ENCODE peak calls at places on chromosomes 5 and 9, in four cellular contexts. One of them, this sample, is unnamed.

GRCh38 chr5:150489358-150490295 is 18.3 kb upstream of the NDST1 start:
- DNase-seq in mucosa of descending colon: no peak
- DNase-seq in HCT116: no peak
- DNase-seq in stimulated activated CD8-positive, alpha-beta memory T cell treated with anti-CD3 and anti-CD28 coated beads, Interleukin-7, amount 100 ng/mL, for 1 hour: no peak
- DNase-seq in this sample: no peak

GRCh38 chr9:96883922-96884321 is 29.6 kb upstream of the ZNF782 start:
- DNase-seq in mucosa of descending colon: no peak
- DNase-seq in HCT116: no peak
- DNase-seq in stimulated activated CD8-positive, alpha-beta memory T cell treated with anti-CD3 and anti-CD28 coated beads, Interleukin-7, amount 100 ng/mL, for 1 hour: no peak
- DNase-seq in this sample: no peak

GRCh38 chr9:34651876-34652602 is at the start of gene IL11RA:
- DNase-seq in mucosa of descending colon: peak
- DNase-seq in HCT116: peak
- DNase-seq in stimulated activated CD8-positive, alpha-beta memory T cell treated with anti-CD3 and anti-CD28 coated beads, Interleukin-7, amount 100 ng/mL, for 1 hour: no peak
- DNase-seq in this sample: peak

GRCh38 chr5:124289122-124289521 is 457.3 kb downstream of the ZNF608 start:
- DNase-seq in mucosa of descending colon: no peak
- DNase-seq in HCT116: no peak
- DNase-seq in stimulated activated CD8-positive, alpha-beta memory T cell treated with anti-CD3 and anti-CD28 coated beads, Interleukin-7, amount 100 ng/mL, for 1 hour: no peak
- DNase-seq in this sample: peak

GRCh38 chr9:110327735-110328134 is 9.9 kb downstream of the TXNDC8 start:
- DNase-seq in mucosa of descending colon: no peak
- DNase-seq in HCT116: no peak
- DNase-seq in stimulated activated CD8-positive, alpha-beta memory T cell treated with anti-CD3 and anti-CD28 coated beads, Interleukin-7, amount 100 ng/mL, for 1 hour: no peak
- DNase-seq in this sample: no peak

GRCh38 chr5:88829053-88829452 is 53.9 kb downstream of the MEF2C start:
- DNase-seq in mucosa of descending colon: no peak
- DNase-seq in HCT116: no peak
- DNase-seq in stimulated activated CD8-positive, alpha-beta memory T cell treated with anti-CD3 and anti-CD28 coated beads, Interleukin-7, amount 100 ng/mL, for 1 hour: no peak
- DNase-seq in this sample: no peak

GRCh38 chr5:10876345-10876744 is 115.3 kb upstream of the DAP start:
- DNase-seq in mucosa of descending colon: no peak
- DNase-seq in HCT116: no peak
- DNase-seq in stimulated activated CD8-positive, alpha-beta memory T cell treated with anti-CD3 and anti-CD28 coated beads, Interleukin-7, amount 100 ng/mL, for 1 hour: no peak
- DNase-seq in this sample: no peak

GRCh38 chr5:5288236-5288635 is 134.2 kb upstream of the ICE1 start:
- DNase-seq in mucosa of descending colon: no peak
- DNase-seq in HCT116: no peak
- DNase-seq in stimulated activated CD8-positive, alpha-beta memory T cell treated with anti-CD3 and anti-CD28 coated beads, Interleukin-7, amount 100 ng/mL, for 1 hour: no peak
- DNase-seq in this sample: no peak

GRCh38 chr5:126984632-126985031 is 45.7 kb downstream of the MARCHF3 start:
- DNase-seq in mucosa of descending colon: no peak
- DNase-seq in HCT116: no peak
- DNase-seq in stimulated activated CD8-positive, alpha-beta memory T cell treated with anti-CD3 and anti-CD28 coated beads, Interleukin-7, amount 100 ng/mL, for 1 hour: no peak
- DNase-seq in this sample: no peak

GRCh38 chr5:56693220-56693579 is 122.1 kb upstream of the MAP3K1 start:
- DNase-seq in mucosa of descending colon: no peak
- DNase-seq in HCT116: no peak
- DNase-seq in stimulated activated CD8-positive, alpha-beta memory T cell treated with anti-CD3 and anti-CD28 coated beads, Interleukin-7, amount 100 ng/mL, for 1 hour: no peak
- DNase-seq in this sample: no peak

GRCh38 chr5:109141499-109142200 is 268.1 kb downstream of the PJA2 start:
- DNase-seq in mucosa of descending colon: no peak
- DNase-seq in HCT116: no peak
- DNase-seq in stimulated activated CD8-positive, alpha-beta memory T cell treated with anti-CD3 and anti-CD28 coated beads, Interleukin-7, amount 100 ng/mL, for 1 hour: no peak
- DNase-seq in this sample: no peak

GRCh38 chr5:106523842-106524241 is 1146.9 kb downstream of the EFNA5 start:
- DNase-seq in mucosa of descending colon: no peak
- DNase-seq in HCT116: no peak
- DNase-seq in stimulated activated CD8-positive, alpha-beta memory T cell treated with anti-CD3 and anti-CD28 coated beads, Interleukin-7, amount 100 ng/mL, for 1 hour: no peak
- DNase-seq in this sample: no peak

GRCh38 chr5:64347308-64347707 is 158.5 kb upstream of the RGS7BP start:
- DNase-seq in mucosa of descending colon: no peak
- DNase-seq in HCT116: no peak
- DNase-seq in stimulated activated CD8-positive, alpha-beta memory T cell treated with anti-CD3 and anti-CD28 coated beads, Interleukin-7, amount 100 ng/mL, for 1 hour: no peak
- DNase-seq in this sample: no peak

GRCh38 chr5:67724412-67725135 is 491.0 kb upstream of the PIK3R1 start:
- DNase-seq in mucosa of descending colon: no peak
- DNase-seq in HCT116: no peak
- DNase-seq in stimulated activated CD8-positive, alpha-beta memory T cell treated with anti-CD3 and anti-CD28 coated beads, Interleukin-7, amount 100 ng/mL, for 1 hour: no peak
- DNase-seq in this sample: no peak

GRCh38 chr5:61784337-61784736 is 452.3 kb downstream of the ZSWIM6 start:
- DNase-seq in mucosa of descending colon: no peak
- DNase-seq in HCT116: no peak
- DNase-seq in stimulated activated CD8-positive, alpha-beta memory T cell treated with anti-CD3 and anti-CD28 coated beads, Interleukin-7, amount 100 ng/mL, for 1 hour: no peak
- DNase-seq in this sample: no peak

GRCh38 chr5:45521067-45521466 is 175.1 kb downstream of the HCN1 start:
- DNase-seq in mucosa of descending colon: no peak
- DNase-seq in HCT116: peak
- DNase-seq in stimulated activated CD8-positive, alpha-beta memory T cell treated with anti-CD3 and anti-CD28 coated beads, Interleukin-7, amount 100 ng/mL, for 1 hour: no peak
- DNase-seq in this sample: peak

GRCh38 chr9:13034696-13035006 is 244.8 kb downstream of the MPDZ start:
- DNase-seq in mucosa of descending colon: no peak
- DNase-seq in HCT116: no peak
- DNase-seq in stimulated activated CD8-positive, alpha-beta memory T cell treated with anti-CD3 and anti-CD28 coated beads, Interleukin-7, amount 100 ng/mL, for 1 hour: no peak
- DNase-seq in this sample: no peak

GRCh38 chr5:141597394-141597793 is 21.4 kb downstream of the DIAPH1 start:
- DNase-seq in mucosa of descending colon: no peak
- DNase-seq in HCT116: no peak
- DNase-seq in stimulated activated CD8-positive, alpha-beta memory T cell treated with anti-CD3 and anti-CD28 coated beads, Interleukin-7, amount 100 ng/mL, for 1 hour: no peak
- DNase-seq in this sample: no peak

GRCh38 chr5:61000887-61001286 is 55.9 kb downstream of the NDUFAF2 start:
- DNase-seq in mucosa of descending colon: no peak
- DNase-seq in HCT116: no peak
- DNase-seq in stimulated activated CD8-positive, alpha-beta memory T cell treated with anti-CD3 and anti-CD28 coated beads, Interleukin-7, amount 100 ng/mL, for 1 hour: no peak
- DNase-seq in this sample: no peak